ENCODE peak calls at places on chromosomes 11 and 22, in ten cellular contexts. One of them, this sample, is unnamed.

GRCh38 chr22:36868546-36868945 is 7.7 kb downstream of the NCF4 start:
- DNase-seq in pancreas: no peak
- DNase-seq in heart right ventricle: no peak
- DNase-seq in cardiac fibroblast: no peak
- DNase-seq in AG04450: no peak
- DNase-seq in endodermal cell: peak
- DNase-seq in BJ: no peak
- DNase-seq in heart left ventricle: no peak
- DNase-seq in body of pancreas: no peak
- DNase-seq in astrocyte of the spinal cord: no peak
- DNase-seq in this sample: no peak

GRCh38 chr22:44276041-44276440 is 36.7 kb downstream of the SHISAL1 start:
- DNase-seq in cardiac fibroblast: no peak
- DNase-seq in body of pancreas: no peak
- DNase-seq in AG04450: no peak
- DNase-seq in pancreas: no peak
- DNase-seq in heart right ventricle: no peak
- DNase-seq in astrocyte of the spinal cord: no peak
- DNase-seq in heart left ventricle: no peak
- DNase-seq in BJ: no peak
- DNase-seq in endodermal cell: peak
- DNase-seq in this sample: no peak

GRCh38 chr11:69674267-69674885 is 777 bp downstream of the LTO1 start:
- DNase-seq in heart left ventricle: no peak
- DNase-seq in BJ: no peak
- DNase-seq in endodermal cell: no peak
- DNase-seq in astrocyte of the spinal cord: peak
- DNase-seq in cardiac fibroblast: peak
- DNase-seq in heart right ventricle: no peak
- DNase-seq in pancreas: peak
- DNase-seq in body of pancreas: peak
- DNase-seq in AG04450: peak
- DNase-seq in this sample: no peak

GRCh38 chr11:66951927-66952337 is 6.3 kb downstream of the PC start:
- DNase-seq in pancreas: peak
- DNase-seq in BJ: no peak
- DNase-seq in cardiac fibroblast: no peak
- DNase-seq in heart left ventricle: no peak
- DNase-seq in AG04450: no peak
- DNase-seq in endodermal cell: no peak
- DNase-seq in body of pancreas: peak
- DNase-seq in astrocyte of the spinal cord: peak
- DNase-seq in heart right ventricle: no peak
- DNase-seq in this sample: peak

GRCh38 chr11:86193297-86194095 is 51.1 kb upstream of the EED start:
- DNase-seq in AG04450: peak
- DNase-seq in pancreas: peak
- DNase-seq in astrocyte of the spinal cord: peak
- DNase-seq in heart right ventricle: peak
- DNase-seq in heart left ventricle: peak
- DNase-seq in endodermal cell: peak
- DNase-seq in body of pancreas: peak
- DNase-seq in BJ: no peak
- DNase-seq in cardiac fibroblast: peak
- DNase-seq in this sample: peak

GRCh38 chr11:100824041-100824440 is 137.0 kb downstream of the ARHGAP42 start:
- DNase-seq in cardiac fibroblast: no peak
- DNase-seq in BJ: no peak
- DNase-seq in AG04450: no peak
- DNase-seq in body of pancreas: no peak
- DNase-seq in astrocyte of the spinal cord: no peak
- DNase-seq in endodermal cell: no peak
- DNase-seq in heart right ventricle: no peak
- DNase-seq in heart left ventricle: no peak
- DNase-seq in pancreas: no peak
- DNase-seq in this sample: no peak

GRCh38 chr11:57072640-57073039 is 83.9 kb downstream of the OR5AK2 start:
- DNase-seq in pancreas: no peak
- DNase-seq in heart right ventricle: no peak
- DNase-seq in endodermal cell: no peak
- DNase-seq in cardiac fibroblast: peak
- DNase-seq in AG04450: peak
- DNase-seq in BJ: peak
- DNase-seq in astrocyte of the spinal cord: peak
- DNase-seq in body of pancreas: no peak
- DNase-seq in heart left ventricle: no peak
- DNase-seq in this sample: peak

GRCh38 chr22:49953680-49954344 is 6.8 kb upstream of the PIM3 start:
- DNase-seq in heart right ventricle: no peak
- DNase-seq in body of pancreas: peak
- DNase-seq in cardiac fibroblast: no peak
- DNase-seq in BJ: no peak
- DNase-seq in astrocyte of the spinal cord: no peak
- DNase-seq in endodermal cell: no peak
- DNase-seq in pancreas: peak
- DNase-seq in heart left ventricle: no peak
- DNase-seq in AG04450: no peak
- DNase-seq in this sample: no peak

GRCh38 chr11:33452806-33453205 is 195.6 kb downstream of the HIPK3 start:
- DNase-seq in body of pancreas: no peak
- DNase-seq in AG04450: peak
- DNase-seq in endodermal cell: no peak
- DNase-seq in heart left ventricle: no peak
- DNase-seq in astrocyte of the spinal cord: peak
- DNase-seq in cardiac fibroblast: peak
- DNase-seq in heart right ventricle: no peak
- DNase-seq in BJ: peak
- DNase-seq in pancreas: no peak
- DNase-seq in this sample: peak

GRCh38 chr11:101126551-101127347 is 2.9 kb downstream of the PGR start:
- DNase-seq in body of pancreas: peak
- DNase-seq in endodermal cell: peak
- DNase-seq in heart right ventricle: peak
- DNase-seq in cardiac fibroblast: peak
- DNase-seq in astrocyte of the spinal cord: peak
- DNase-seq in AG04450: no peak
- DNase-seq in heart left ventricle: peak
- DNase-seq in pancreas: no peak
- DNase-seq in BJ: no peak
- DNase-seq in this sample: no peak

GRCh38 chr22:48104786-48105185 is 1342.3 kb downstream of the TBC1D22A start:
- DNase-seq in pancreas: no peak
- DNase-seq in BJ: no peak
- DNase-seq in astrocyte of the spinal cord: no peak
- DNase-seq in AG04450: no peak
- DNase-seq in cardiac fibroblast: no peak
- DNase-seq in heart left ventricle: no peak
- DNase-seq in body of pancreas: no peak
- DNase-seq in endodermal cell: no peak
- DNase-seq in heart right ventricle: no peak
- DNase-seq in this sample: no peak
- H3K4me3 ChIP-seq in pancreas: no peak
- H3K4me3 ChIP-seq in BJ: no peak
- H3K4me3 ChIP-seq in astrocyte of the spinal cord: no peak
- H3K4me3 ChIP-seq in AG04450: no peak
- H3K4me3 ChIP-seq in cardiac fibroblast: no peak
- H3K4me3 ChIP-seq in heart left ventricle: no peak
- H3K4me3 ChIP-seq in body of pancreas: no peak
- H3K4me3 ChIP-seq in endodermal cell: no peak
- H3K4me3 ChIP-seq in heart right ventricle: no peak
- H3K4me3 ChIP-seq in this sample: no peak

DNA sequence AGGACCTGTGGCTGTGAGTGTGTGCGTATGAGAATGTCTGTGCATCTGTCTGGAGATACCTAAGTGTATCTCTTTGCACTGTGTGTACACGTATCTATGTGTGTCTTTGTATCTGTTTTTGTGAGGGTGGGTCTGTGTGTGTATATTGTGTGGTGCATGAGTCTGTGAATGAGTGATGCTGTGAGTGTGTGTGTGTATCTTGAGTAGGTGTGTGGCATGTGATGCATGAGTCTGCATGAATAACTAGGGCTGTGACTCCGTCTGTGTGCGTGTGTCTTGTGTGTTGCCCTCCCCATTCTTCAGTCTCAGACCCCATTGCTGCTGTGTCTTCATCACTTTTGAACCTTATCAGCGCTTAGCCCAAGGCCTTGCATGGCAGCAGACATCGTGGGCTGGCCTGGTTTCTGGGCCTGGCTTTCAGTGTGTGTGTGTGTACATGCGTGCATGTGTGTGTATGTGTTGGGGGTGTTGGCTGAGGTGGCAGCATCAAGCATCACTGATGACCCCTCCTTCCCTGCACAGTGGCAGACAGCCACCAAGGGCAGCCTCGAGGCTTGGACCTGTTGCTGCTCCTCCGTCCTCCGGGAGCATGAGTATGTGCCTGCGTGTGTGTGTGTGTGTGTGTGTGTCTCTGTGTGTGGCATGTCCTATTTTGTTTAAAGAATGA is 1.4 kb downstream of the SGSM1 start:
- DNase-seq in cardiac fibroblast: peak
- DNase-seq in endodermal cell: peak
- DNase-seq in BJ: no peak
- DNase-seq in AG04450: no peak
- DNase-seq in heart right ventricle: peak
- DNase-seq in pancreas: peak
- DNase-seq in body of pancreas: peak
- DNase-seq in heart left ventricle: peak
- DNase-seq in astrocyte of the spinal cord: no peak
- DNase-seq in this sample: no peak
- H3K4me3 ChIP-seq in cardiac fibroblast: no peak
- H3K4me3 ChIP-seq in endodermal cell: no peak
- H3K4me3 ChIP-seq in BJ: no peak
- H3K4me3 ChIP-seq in AG04450: no peak
- H3K4me3 ChIP-seq in heart right ventricle: peak
- H3K4me3 ChIP-seq in pancreas: no peak
- H3K4me3 ChIP-seq in body of pancreas: no peak
- H3K4me3 ChIP-seq in heart left ventricle: no peak
- H3K4me3 ChIP-seq in astrocyte of the spinal cord: no peak
- H3K4me3 ChIP-seq in this sample: no peak

GRCh38 chr22:39916496-39916895 is 15.6 kb downstream of the GRAP2 start:
- DNase-seq in heart right ventricle: no peak
- DNase-seq in endodermal cell: no peak
- DNase-seq in cardiac fibroblast: no peak
- DNase-seq in pancreas: no peak
- DNase-seq in body of pancreas: no peak
- DNase-seq in AG04450: no peak
- DNase-seq in heart left ventricle: no peak
- DNase-seq in BJ: no peak
- DNase-seq in astrocyte of the spinal cord: no peak
- DNase-seq in this sample: no peak

GRCh38 chr22:39917091-39917703 is 16.3 kb downstream of the GRAP2 start:
- DNase-seq in BJ: no peak
- DNase-seq in heart left ventricle: no peak
- DNase-seq in pancreas: no peak
- DNase-seq in heart right ventricle: no peak
- DNase-seq in astrocyte of the spinal cord: no peak
- DNase-seq in endodermal cell: no peak
- DNase-seq in cardiac fibroblast: no peak
- DNase-seq in AG04450: no peak
- DNase-seq in body of pancreas: no peak
- DNase-seq in this sample: no peak

GRCh38 chr22:39913886-39914285 is 13.0 kb downstream of the GRAP2 start:
- DNase-seq in pancreas: no peak
- DNase-seq in heart left ventricle: no peak
- DNase-seq in heart right ventricle: no peak
- DNase-seq in BJ: no peak
- DNase-seq in endodermal cell: no peak
- DNase-seq in cardiac fibroblast: no peak
- DNase-seq in AG04450: no peak
- DNase-seq in astrocyte of the spinal cord: no peak
- DNase-seq in body of pancreas: no peak
- DNase-seq in this sample: no peak

GRCh38 chr22:39914584-39914983 is 13.7 kb downstream of the GRAP2 start:
- DNase-seq in pancreas: no peak
- DNase-seq in AG04450: no peak
- DNase-seq in heart left ventricle: no peak
- DNase-seq in astrocyte of the spinal cord: no peak
- DNase-seq in endodermal cell: no peak
- DNase-seq in cardiac fibroblast: no peak
- DNase-seq in body of pancreas: no peak
- DNase-seq in heart right ventricle: no peak
- DNase-seq in BJ: no peak
- DNase-seq in this sample: no peak

GRCh38 chr22:39915295-39915726 is 14.4 kb downstream of the GRAP2 start:
- DNase-seq in endodermal cell: no peak
- DNase-seq in AG04450: no peak
- DNase-seq in cardiac fibroblast: no peak
- DNase-seq in pancreas: no peak
- DNase-seq in BJ: no peak
- DNase-seq in body of pancreas: no peak
- DNase-seq in heart right ventricle: no peak
- DNase-seq in heart left ventricle: no peak
- DNase-seq in astrocyte of the spinal cord: no peak
- DNase-seq in this sample: no peak
- H3K4me3 ChIP-seq in endodermal cell: no peak
- H3K4me3 ChIP-seq in AG04450: no peak
- H3K4me3 ChIP-seq in cardiac fibroblast: no peak
- H3K4me3 ChIP-seq in pancreas: no peak
- H3K4me3 ChIP-seq in BJ: no peak
- H3K4me3 ChIP-seq in body of pancreas: no peak
- H3K4me3 ChIP-seq in heart right ventricle: no peak
- H3K4me3 ChIP-seq in heart left ventricle: no peak
- H3K4me3 ChIP-seq in astrocyte of the spinal cord: no peak
- H3K4me3 ChIP-seq in this sample: no peak

GRCh38 chr11:1854132-1854948 is 1.5 kb downstream of the LSP1 start:
- DNase-seq in astrocyte of the spinal cord: no peak
- DNase-seq in heart left ventricle: no peak
- DNase-seq in pancreas: peak
- DNase-seq in body of pancreas: no peak
- DNase-seq in cardiac fibroblast: no peak
- DNase-seq in AG04450: no peak
- DNase-seq in BJ: no peak
- DNase-seq in heart right ventricle: no peak
- DNase-seq in endodermal cell: no peak
- DNase-seq in this sample: no peak

GRCh38 chr11:1852885-1853284 is at the start of gene LSP1:
- DNase-seq in heart left ventricle: no peak
- DNase-seq in body of pancreas: no peak
- DNase-seq in pancreas: peak
- DNase-seq in astrocyte of the spinal cord: no peak
- DNase-seq in BJ: no peak
- DNase-seq in cardiac fibroblast: no peak
- DNase-seq in endodermal cell: no peak
- DNase-seq in AG04450: no peak
- DNase-seq in heart right ventricle: no peak
- DNase-seq in this sample: no peak

GRCh38 chr11:1852271-1852877 is 510 bp upstream of the LSP1 start:
- DNase-seq in endodermal cell: no peak
- DNase-seq in heart right ventricle: no peak
- DNase-seq in heart left ventricle: no peak
- DNase-seq in AG04450: no peak
- DNase-seq in BJ: no peak
- DNase-seq in cardiac fibroblast: no peak
- DNase-seq in body of pancreas: no peak
- DNase-seq in astrocyte of the spinal cord: no peak
- DNase-seq in pancreas: peak
- DNase-seq in this sample: no peak

GRCh38 chr11:1854949-1855885 is 2.3 kb downstream of the LSP1 start:
- DNase-seq in astrocyte of the spinal cord: no peak
- DNase-seq in BJ: no peak
- DNase-seq in heart right ventricle: no peak
- DNase-seq in AG04450: no peak
- DNase-seq in cardiac fibroblast: no peak
- DNase-seq in pancreas: peak
- DNase-seq in heart left ventricle: no peak
- DNase-seq in endodermal cell: no peak
- DNase-seq in body of pancreas: no peak
- DNase-seq in this sample: no peak

GRCh38 chr11:1853376-1854131 is 670 bp downstream of the LSP1 start:
- DNase-seq in heart right ventricle: no peak
- DNase-seq in cardiac fibroblast: no peak
- DNase-seq in body of pancreas: no peak
- DNase-seq in BJ: no peak
- DNase-seq in heart left ventricle: no peak
- DNase-seq in endodermal cell: no peak
- DNase-seq in pancreas: peak
- DNase-seq in astrocyte of the spinal cord: no peak
- DNase-seq in AG04450: no peak
- DNase-seq in this sample: no peak
- H3K4me3 ChIP-seq in heart right ventricle: peak
- H3K4me3 ChIP-seq in cardiac fibroblast: no peak
- H3K4me3 ChIP-seq in body of pancreas: no peak
- H3K4me3 ChIP-seq in BJ: no peak
- H3K4me3 ChIP-seq in heart left ventricle: peak
- H3K4me3 ChIP-seq in endodermal cell: no peak
- H3K4me3 ChIP-seq in pancreas: no peak
- H3K4me3 ChIP-seq in astrocyte of the spinal cord: no peak
- H3K4me3 ChIP-seq in AG04450: no peak
- H3K4me3 ChIP-seq in this sample: no peak

This sample was measured in HFF-Myc.